ENCODE peak calls at places on chromosomes 3 and 15, in eight cellular contexts. S is lung, F is retinal pigment epithelial cell, I is endothelial cell, X is H9, Z is epithelial cell of esophagus, T is lower leg skin, G is GM12864. E is an unnamed sample.

GRCh38 chr3:4816306-4816705 is 162.9 kb upstream of the BHLHE40 start:
- DNase-seq in S (no peak), F (no peak), I (no peak), X (no peak), Z (no peak), T (no peak), G (no peak), E (no peak)

GRCh38 chr15:89075121-89075640 is 13.1 kb upstream of the ABHD2 start:
- DNase-seq in S (no peak), F (no peak), I (no peak), X (no peak), Z (peak), T (peak), G (no peak), E (no peak)

GRCh38 chr15:76401285-76401684 is 64.7 kb downstream of the ISL2 start:
- DNase-seq in S (no peak), F (no peak), I (no peak), X (no peak), Z (peak), T (no peak), G (no peak), E (no peak)

GRCh38 chr3:177569823-177570657 is 372.8 kb upstream of the TBL1XR1 start:
- DNase-seq in S (no peak), F (no peak), I (no peak), X (no peak), Z (peak), T (no peak), G (no peak), E (no peak)

GRCh38 chr3:16309558-16309957 is 44.5 kb downstream of the OXNAD1 start:
- DNase-seq in S (no peak), F (no peak), I (no peak), X (no peak), Z (peak), T (no peak), G (no peak), E (no peak)

GRCh38 chr3:52291508-52292181 is 4.0 kb downstream of the GLYCTK start:
- DNase-seq in S (no peak), F (no peak), I (peak), X (no peak), Z (peak), T (no peak), G (no peak), E (no peak)

GRCh38 chr15:75647370-75648155 is at the start of gene SNX33:
- DNase-seq in S (peak), F (no peak), I (peak), X (peak), Z (peak), T (peak), G (no peak), E (no peak)

GRCh38 chr3:39644176-39644575 is 165.2 kb upstream of the MYRIP start:
- DNase-seq in S (no peak), F (no peak), I (no peak), X (no peak), Z (no peak), T (no peak), G (no peak), E (no peak)

GRCh38 chr3:56251343-56251945 is 216.8 kb downstream of the ERC2 start:
- DNase-seq in S (peak), F (no peak), I (peak), X (no peak), Z (peak), T (no peak), G (peak), E (no peak)

GRCh38 chr15:60444289-60444912 is 34.5 kb downstream of the ICE2 start:
- DNase-seq in S (no peak), F (no peak), I (no peak), X (no peak), Z (peak), T (no peak), G (no peak), E (no peak)

GRCh38 chr3:8769088-8769822 is at the start of gene OXTR:
- DNase-seq in S (no peak), F (no peak), I (peak), X (peak), Z (peak), T (no peak), G (no peak), E (no peak)

GRCh38 chr15:70491641-70492040 is 271.7 kb downstream of the UACA start:
- DNase-seq in S (no peak), F (no peak), I (no peak), X (no peak), Z (no peak), T (no peak), G (no peak), E (no peak)

GRCh38 chr15:75554717-75555116 is 24.4 kb downstream of the PTPN9 start:
- DNase-seq in S (no peak), F (no peak), I (no peak), X (no peak), Z (peak), T (peak), G (no peak), E (no peak)

GRCh38 chr3:98013428-98014349 is 21.4 kb downstream of the GABRR3 start:
- DNase-seq in S (no peak), F (no peak), I (no peak), X (no peak), Z (peak), T (no peak), G (no peak), E (no peak)
- TF ChIP-seq CTCF in S (no peak), F (no peak), I (no peak), X (no peak), Z (peak), T (no peak), G (no peak), E (no peak)

GRCh38 chr3:196636369-196637349 is 2.8 kb upstream of the NRROS start:
- DNase-seq in S (no peak), F (no peak), I (no peak), X (no peak), Z (no peak), T (no peak), G (no peak), E (no peak)

GRCh38 chr3:196632033-196632751 is 7.3 kb upstream of the NRROS start:
- DNase-seq in S (peak), F (no peak), I (peak), X (peak), Z (peak), T (peak), G (peak), E (no peak)

GRCh38 chr3:196633658-196634151 is 5.8 kb upstream of the NRROS start:
- DNase-seq in S (no peak), F (no peak), I (no peak), X (no peak), Z (no peak), T (no peak), G (no peak), E (no peak)

GRCh38 chr3:196634224-196634623 is 5.3 kb upstream of the NRROS start:
- DNase-seq in S (no peak), F (no peak), I (no peak), X (no peak), Z (no peak), T (no peak), G (no peak), E (no peak)

GRCh38 chr3:196634851-196635250 is 4.6 kb upstream of the NRROS start:
- DNase-seq in S (no peak), F (no peak), I (no peak), X (no peak), Z (no peak), T (no peak), G (no peak), E (no peak)
- TF ChIP-seq CTCF in S (no peak), F (no peak), I (no peak), X (no peak), Z (no peak), T (no peak), G (no peak), E (no peak)

GRCh38 chr3:171563298-171563697 is 103.1 kb upstream of the TNIK start:
- DNase-seq in S (no peak), F (no peak), I (no peak), X (peak), Z (no peak), T (no peak), G (no peak), E (no peak)
- TF ChIP-seq CTCF in S (no peak), F (no peak), I (no peak), X (peak), Z (no peak), T (no peak), G (peak), E (no peak)

GRCh38 chr3:33975463-33975862 is 177.0 kb downstream of the PDCD6IP start:
- DNase-seq in S (no peak), F (no peak), I (no peak), X (no peak), Z (peak), T (no peak), G (no peak), E (no peak)
- TF ChIP-seq CTCF in S (no peak), F (no peak), I (no peak), X (no peak), Z (no peak), T (no peak), G (no peak), E (no peak)

GRCh38 chr3:104610730-104611652 is 755.7 kb upstream of the ALCAM start:
- DNase-seq in S (no peak), F (no peak), I (no peak), X (no peak), Z (peak), T (no peak), G (no peak), E (no peak)
- TF ChIP-seq CTCF in S (no peak), F (peak), I (peak), X (peak), Z (no peak), T (no peak), G (no peak), E (peak)

DNA sequence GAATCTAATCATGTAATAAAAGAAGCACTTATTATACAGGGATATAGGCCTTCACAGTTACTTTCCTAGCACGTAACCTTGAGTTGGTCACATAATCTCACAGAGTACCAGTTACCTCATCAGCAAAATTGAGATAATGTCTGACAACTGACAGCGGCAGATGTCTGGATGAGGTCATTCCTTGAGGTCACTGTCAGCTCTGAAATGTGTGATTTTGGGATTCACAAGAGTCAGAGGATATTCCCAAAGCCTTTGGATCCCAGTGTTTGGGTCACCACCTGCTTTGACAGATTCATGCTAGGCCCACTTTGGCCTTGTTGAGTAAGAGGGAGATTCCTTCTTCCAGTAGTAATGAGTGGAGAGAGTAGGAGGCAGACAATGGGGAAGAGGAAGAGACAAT is 151.3 kb upstream of the SEMA6D start:
- DNase-seq in S (no peak), F (no peak), I (no peak), X (no peak), Z (no peak), T (no peak), G (no peak), E (no peak)
- TF ChIP-seq CTCF in S (no peak), F (no peak), I (no peak), X (no peak), Z (no peak), T (no peak), G (no peak), E (no peak)

DNA sequence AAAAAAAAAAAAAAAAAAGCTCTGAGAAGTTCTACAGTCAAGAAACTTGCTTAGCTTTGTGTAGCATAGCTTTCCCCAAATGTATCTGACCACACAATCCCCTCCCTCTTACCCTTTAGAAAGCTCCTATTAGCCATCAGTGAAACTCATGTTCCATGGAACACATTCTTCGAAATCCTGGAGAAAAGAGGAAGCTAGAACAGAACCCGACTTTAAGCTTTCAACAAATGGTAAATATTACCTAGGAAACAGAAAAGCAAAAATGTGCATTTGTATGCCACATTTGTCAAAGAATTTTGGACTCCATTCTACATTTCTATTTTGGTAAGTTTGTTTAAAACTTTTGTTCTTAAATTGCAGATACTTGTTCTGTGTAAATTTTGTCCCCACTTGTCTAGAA is 17.4 kb upstream of the CRTC3 start:
- DNase-seq in S (no peak), F (no peak), I (no peak), X (no peak), Z (no peak), T (no peak), G (no peak), E (no peak)
- TF ChIP-seq CTCF in S (no peak), F (no peak), I (no peak), X (no peak), Z (no peak), T (no peak), G (no peak), E (no peak)

E was measured in thoracic aorta.